ENCODE peak calls at places on chromosomes 13 and 19, in ten cellular contexts. P, H, N, X, G, T, M, E, R and B are unnamed samples. For H3K4me1, the result is how much of the 10 kb centered on the place peaks cover.

GRCh38 chr19:29881386-29881785 is 60.7 kb upstream of the URI1 start:
- DNase-seq in P (no peak), H (no peak), N (no peak), X (no peak), G (peak), T (no peak), M (no peak), E (no peak), R (no peak), B (no peak)

GRCh38 chr13:40452741-40453665 is 213.4 kb downstream of the FOXO1 start:
- DNase-seq in P (no peak), H (no peak), N (no peak), X (no peak), G (peak), T (no peak), M (no peak), E (no peak), R (no peak), B (no peak)

GRCh38 chr13:88461272-88462009 is 790.3 kb downstream of the SLITRK5 start:
- DNase-seq in P (no peak), H (no peak), N (no peak), X (no peak), G (no peak), T (no peak), M (no peak), E (no peak), R (no peak), B (no peak)

GRCh38 chr13:71021810-71022422 is 845.1 kb downstream of the DACH1 start:
- DNase-seq in P (no peak), H (no peak), N (no peak), X (no peak), G (no peak), T (no peak), M (no peak), E (no peak), R (no peak), B (no peak)

GRCh38 chr13:88948501-88948900 is 1277.3 kb downstream of the SLITRK5 start:
- DNase-seq in P (no peak), H (no peak), N (no peak), X (no peak), G (no peak), T (no peak), M (no peak), E (no peak), R (no peak), B (no peak)

GRCh38 chr19:3268763-3269162 is 44.3 kb downstream of the CELF5 start:
- DNase-seq in P (no peak), H (no peak), N (no peak), X (no peak), G (no peak), T (no peak), M (no peak), E (no peak), R (no peak), B (no peak)

GRCh38 chr13:113540523-113540922 is 44.0 kb upstream of the TFDP1 start:
- DNase-seq in P (no peak), H (no peak), N (no peak), X (no peak), G (no peak), T (no peak), M (no peak), E (no peak), R (no peak), B (no peak)

GRCh38 chr19:17873661-17874422 is 2.1 kb downstream of the SLC5A5 start:
- DNase-seq in P (no peak), H (peak), N (peak), X (peak), G (peak), T (peak), M (peak), E (no peak), R (no peak), B (peak)

GRCh38 chr13:51006067-51006800 is 96.6 kb downstream of the RNASEH2B start:
- DNase-seq in P (no peak), H (peak), N (no peak), X (no peak), G (no peak), T (no peak), M (no peak), E (no peak), R (peak), B (no peak)

GRCh38 chr13:87172166-87172825 is 498.9 kb upstream of the SLITRK5 start:
- DNase-seq in P (no peak), H (no peak), N (no peak), X (no peak), G (no peak), T (no peak), M (no peak), E (no peak), R (no peak), B (no peak)

GRCh38 chr19:10975374-10976036 is 14.7 kb downstream of the SMARCA4 start:
- DNase-seq in P (no peak), H (peak), N (no peak), X (no peak), G (no peak), T (no peak), M (no peak), E (peak), R (peak), B (no peak)

GRCh38 chr13:59877933-59878332 is 285.8 kb downstream of the DIAPH3 start:
- DNase-seq in P (no peak), H (peak), N (no peak), X (no peak), G (peak), T (no peak), M (no peak), E (no peak), R (no peak), B (no peak)

GRCh38 chr13:51935326-51936171 is 73.8 kb downstream of the CCDC70 start:
- DNase-seq in P (no peak), H (peak), N (no peak), X (no peak), G (peak), T (no peak), M (no peak), E (no peak), R (no peak), B (no peak)

GRCh38 chr13:110471833-110472162 is 89.7 kb downstream of the RAB20 start:
- DNase-seq in P (peak), H (peak), N (peak), X (no peak), G (no peak), T (no peak), M (no peak), E (no peak), R (no peak), B (no peak)

GRCh38 chr19:56491399-56491798 is 14.3 kb upstream of the ZNF667 start:
- DNase-seq in P (no peak), H (peak), N (no peak), X (no peak), G (no peak), T (no peak), M (no peak), E (no peak), R (no peak), B (no peak)

GRCh38 chr19:36939153-36939552 is 23.0 kb downstream of the ZNF568 start:
- DNase-seq in P (no peak), H (peak), N (peak), X (no peak), G (no peak), T (no peak), M (no peak), E (no peak), R (no peak), B (no peak)

GRCh38 chr19:51441410-51442390 is 16.6 kb downstream of the SIGLEC8 start:
- DNase-seq in P (no peak), H (no peak), N (peak), X (peak), G (peak), T (peak), M (peak), E (no peak), R (no peak), B (peak)

GRCh38 chr13:26460652-26461051 is 96.8 kb upstream of the WASF3 start:
- DNase-seq in P (no peak), H (peak), N (no peak), X (no peak), G (no peak), T (no peak), M (no peak), E (peak), R (peak), B (no peak)

GRCh38 chr19:38263696-38264485 is 482 bp upstream of the SPINT2 start:
- DNase-seq in P (peak), H (peak), N (peak), X (peak), G (peak), T (peak), M (peak), E (peak), R (no peak), B (no peak)

GRCh38 chr19:32318884-32319520 is 26.4 kb upstream of the ZNF507 start:
- DNase-seq in P (no peak), H (no peak), N (peak), X (no peak), G (peak), T (no peak), M (no peak), E (no peak), R (no peak), B (no peak)

GRCh38 chr13:59354665-59355064 is 809.1 kb downstream of the DIAPH3 start:
- DNase-seq in P (no peak), H (no peak), N (no peak), X (no peak), G (no peak), T (no peak), M (no peak), E (no peak), R (no peak), B (no peak)

GRCh38 chr13:64029343-64030093 is 2613.9 kb upstream of the PCDH20 start:
- DNase-seq in P (no peak), H (no peak), N (no peak), X (no peak), G (no peak), T (no peak), M (peak), E (no peak), R (no peak), B (no peak)

GRCh38 chr19:29549105-29550070 is 23.6 kb downstream of the VSTM2B start:
- DNase-seq in P (no peak), H (no peak), N (no peak), X (no peak), G (no peak), T (no peak), M (peak), E (no peak), R (no peak), B (no peak)

GRCh38 chr19:34507414-34508067 is 26.0 kb downstream of the WTIP start:
- DNase-seq in P (no peak), H (no peak), N (no peak), X (no peak), G (no peak), T (no peak), M (no peak), E (no peak), R (no peak), B (no peak)

GRCh38 chr13:20704459-20705069 is 1.1 kb downstream of the IL17D start:
- DNase-seq in P (no peak), H (no peak), N (no peak), X (no peak), G (no peak), T (no peak), M (no peak), E (no peak), R (no peak), B (no peak)

GRCh38 chr19:33684550-33685303 is 63.0 kb downstream of the CHST8 start:
- DNase-seq in P (no peak), H (no peak), N (no peak), X (no peak), G (no peak), T (no peak), M (peak), E (no peak), R (no peak), B (no peak)

GRCh38 chr13:28442872-28443271 is 52.1 kb downstream of the FLT1 start:
- DNase-seq in P (peak), H (no peak), N (no peak), X (no peak), G (no peak), T (no peak), M (no peak), E (no peak), R (no peak), B (no peak)

GRCh38 chr13:98474292-98474691 is 102.6 kb downstream of the STK24 start:
- DNase-seq in P (no peak), H (no peak), N (no peak), X (no peak), G (no peak), T (no peak), M (no peak), E (no peak), R (no peak), B (no peak)
- H3K4me1 ChIP-seq in P (half or more), H (under half), N (under half), X (under half), G (under half), T (under half), M (under half), E (under half), R (under half), B (under half)

GRCh38 chr19:4455742-4456565 is 1.6 kb downstream of the UBXN6 start:
- DNase-seq in P (no peak), H (peak), N (no peak), X (no peak), G (peak), T (no peak), M (peak), E (peak), R (peak), B (no peak)
- H3K27ac ChIP-seq in P (peak), H (peak), N (no peak), X (peak), G (no peak), T (no peak), M (peak), E (peak), R (peak), B (peak)

DNA sequence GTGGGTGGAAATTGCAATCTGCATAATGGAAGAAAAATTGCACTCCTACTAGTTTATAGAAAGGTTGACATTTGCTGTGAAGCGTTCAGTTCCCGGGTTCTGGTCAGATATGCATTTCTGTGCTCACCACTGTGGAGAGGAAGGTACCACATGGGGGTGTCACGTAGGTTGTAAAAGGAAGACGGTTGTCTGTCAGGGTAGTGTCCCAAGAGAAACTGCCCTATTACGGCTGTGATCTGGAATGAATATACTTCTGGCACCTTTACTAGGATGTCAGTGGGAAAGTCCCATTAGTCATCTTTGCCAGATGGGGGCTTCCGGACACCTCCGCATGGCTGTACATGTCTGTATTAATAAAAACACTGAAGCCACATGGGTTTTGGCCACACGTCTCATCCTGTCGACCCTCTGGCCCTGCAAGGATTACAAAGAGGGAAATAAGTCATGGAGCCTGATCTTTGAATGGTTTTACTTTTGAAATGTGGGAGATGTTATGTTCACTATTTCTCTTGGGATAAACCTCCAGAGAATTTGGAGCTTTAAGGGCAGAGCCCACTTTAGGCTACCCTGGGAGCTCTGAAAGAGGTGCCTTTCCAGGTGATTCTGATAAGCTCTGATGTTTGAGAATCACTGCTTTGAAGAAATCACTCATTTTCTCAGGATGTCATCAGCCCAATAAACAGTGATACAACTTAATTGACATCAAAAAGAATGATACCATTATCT is 133.9 kb downstream of the AKAP11 start:
- DNase-seq in P (no peak), H (peak), N (no peak), X (peak), G (peak), T (no peak), M (no peak), E (no peak), R (no peak), B (peak)
- H3K4me1 ChIP-seq in P (under half), H (under half), N (under half), X (under half), G (under half), T (under half), M (under half), E (under half), R (under half), B (under half)

GRCh38 chr19:6219147-6219525 is 60.6 kb downstream of the MLLT1 start:
- DNase-seq in P (peak), H (no peak), N (no peak), X (no peak), G (no peak), T (no peak), M (no peak), E (no peak), R (peak), B (no peak)
- H3K27ac ChIP-seq in P (no peak), H (peak), N (no peak), X (no peak), G (no peak), T (no peak), M (peak), E (peak), R (peak), B (no peak)

GRCh38 chr19:13398182-13398581 is 108.1 kb downstream of the CACNA1A start:
- DNase-seq in P (no peak), H (no peak), N (no peak), X (no peak), G (no peak), T (no peak), M (no peak), E (no peak), R (no peak), B (no peak)
- H3K4me1 ChIP-seq in P (under half), H (under half), N (under half), X (under half), G (under half), T (under half), M (under half), E (under half), R (under half), B (under half)

DNA sequence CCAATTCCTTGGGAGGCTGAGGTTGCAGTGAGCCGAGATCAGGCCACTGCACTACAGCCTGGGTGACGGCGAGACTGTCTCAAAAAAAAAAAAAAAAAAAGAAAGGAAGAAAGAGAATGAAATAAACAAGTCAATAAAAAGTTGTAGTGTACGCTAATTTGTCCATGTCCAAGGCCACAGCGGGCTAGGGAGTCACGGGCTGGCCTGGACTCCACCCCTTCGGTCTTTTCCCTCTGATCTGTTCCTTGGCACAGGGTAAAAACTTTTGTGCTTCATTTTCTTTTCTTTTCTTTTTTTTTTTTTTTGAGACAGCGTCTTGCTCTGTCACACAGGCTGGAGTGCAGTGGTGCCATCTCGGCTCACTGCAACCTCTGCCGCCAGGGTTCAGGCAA is 19.4 kb upstream of the MKNK2 start:
- DNase-seq in P (no peak), H (no peak), N (no peak), X (no peak), G (no peak), T (no peak), M (no peak), E (peak), R (no peak), B (no peak)
- H3K27ac ChIP-seq in P (no peak), H (no peak), N (no peak), X (no peak), G (no peak), T (no peak), M (no peak), E (peak), R (peak), B (peak)

GRCh38 chr13:78826936-78827335 is 168.0 kb upstream of the OBI1 start:
- DNase-seq in P (no peak), H (no peak), N (no peak), X (no peak), G (no peak), T (no peak), M (no peak), E (no peak), R (no peak), B (no peak)
- H3K4me1 ChIP-seq in P (under half), H (under half), N (under half), X (under half), G (under half), T (under half), M (under half), E (under half), R (under half), B (under half)

GRCh38 chr19:48950830-48951519 is 3.7 kb upstream of the BAX start:
- DNase-seq in P (no peak), H (no peak), N (no peak), X (no peak), G (peak), T (no peak), M (no peak), E (no peak), R (no peak), B (no peak)
- H3K27ac ChIP-seq in P (peak), H (no peak), N (no peak), X (no peak), G (no peak), T (no peak), M (no peak), E (no peak), R (no peak), B (no peak)

DNA sequence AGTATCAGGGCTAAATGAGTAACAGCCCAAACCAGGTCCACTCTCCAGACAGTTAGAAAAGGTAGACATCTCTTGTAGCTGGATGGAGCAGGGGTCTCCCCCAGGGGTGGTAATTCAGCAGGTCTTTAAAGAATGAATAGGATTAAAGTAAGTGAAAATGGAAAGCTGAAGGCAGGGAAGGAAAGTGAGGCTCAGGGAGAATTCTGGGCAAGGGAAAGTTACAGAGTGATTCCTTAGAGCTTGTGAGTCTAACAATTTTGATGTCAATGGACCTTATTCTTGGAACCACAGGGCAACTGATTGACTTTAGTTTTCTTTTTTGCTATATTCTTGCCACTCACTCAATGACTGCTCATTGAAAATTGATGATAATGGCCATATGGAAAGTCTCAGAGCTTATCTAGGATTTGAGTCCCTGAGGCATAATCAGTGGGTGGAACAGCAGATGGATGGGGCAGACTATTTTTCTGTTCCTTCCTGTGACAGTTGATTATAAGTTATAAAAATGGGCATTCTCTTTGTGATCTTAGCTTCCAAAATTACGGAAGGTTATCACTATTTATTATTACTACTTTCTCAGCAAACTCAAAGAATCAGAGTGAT is 76.9 kb downstream of the LRCH1 start:
- DNase-seq in P (no peak), H (no peak), N (no peak), X (no peak), G (no peak), T (no peak), M (no peak), E (no peak), R (no peak), B (no peak)
- H3K4me1 ChIP-seq in P (under half), H (under half), N (under half), X (under half), G (under half), T (under half), M (under half), E (under half), R (under half), B (under half)